ENCODE peak calls at places on chromosomes 5 and 9, in eight cellular contexts. J is T-helper 17 cell, I is midbrain, G is IMR-90, T is substantia nigra, Y is heart right ventricle, O is immature natural killer cell, L is upper lobe of right lung. E is an unnamed sample.
A peak's percentile ranks its signal among the peaks of the same experiment; 100 is the strongest.

GRCh38 chr9:116219686-116220085 is 66.1 kb downstream of the PAPPA start:
- DNase-seq in J (no peak), I (no peak), G (no peak), T (no peak), Y (no peak), O (no peak), L (no peak), E (no peak)

GRCh38 chr5:126603402-126603991 is 2.8 kb downstream of the PHAX start:
- DNase-seq in J (no peak), I (no peak), G (no peak), T (no peak), Y (no peak), O (no peak), L (no peak), E (no peak)

GRCh38 chr9:105332471-105332870 is 88.0 kb downstream of the SLC44A1 start:
- DNase-seq in J (no peak), I (no peak), G (peak; percentile 44), T (no peak), Y (no peak), O (no peak), L (no peak), E (no peak)

GRCh38 chr5:634191-634590 is 22.1 kb downstream of the CEP72 start:
- DNase-seq in J (no peak), I (no peak), G (no peak), T (no peak), Y (no peak), O (no peak), L (peak; percentile 53), E (no peak)

GRCh38 chr9:127133739-127134167 is 11.3 kb upstream of the ANGPTL2 start:
- DNase-seq in J (no peak), I (peak; percentile 79), G (peak; percentile 91), T (peak; percentile 79), Y (peak; percentile 74), O (no peak), L (peak; percentile 64), E (peak; percentile 63)

GRCh38 chr5:14413331-14413750 is 168.3 kb upstream of the OTULINL start:
- DNase-seq in J (no peak), I (no peak), G (peak; percentile 63), T (no peak), Y (no peak), O (no peak), L (no peak), E (peak; percentile 28)

GRCh38 chr9:136047775-136048559 is 47.1 kb downstream of the NACC2 start:
- DNase-seq in J (no peak), I (no peak), G (no peak), T (no peak), Y (no peak), O (no peak), L (peak; percentile 57), E (no peak)

GRCh38 chr5:142644640-142645361 is 41.1 kb downstream of the FGF1 start:
- DNase-seq in J (no peak), I (no peak), G (peak; percentile 99), T (no peak), Y (peak; percentile 27), O (no peak), L (no peak), E (peak; percentile 99)

GRCh38 chr5:73182282-73182681 is 9.3 kb downstream of the TMEM174 start:
- DNase-seq in J (no peak), I (no peak), G (no peak), T (no peak), Y (no peak), O (no peak), L (no peak), E (no peak)

GRCh38 chr9:93659044-93659836 is 82.9 kb downstream of the PHF2 start:
- DNase-seq in J (peak; percentile 3), I (no peak), G (no peak), T (no peak), Y (no peak), O (no peak), L (peak; percentile 51), E (no peak)

GRCh38 chr5:11139471-11139870 is 378.4 kb upstream of the DAP start:
- DNase-seq in J (no peak), I (no peak), G (no peak), T (no peak), Y (no peak), O (no peak), L (no peak), E (no peak)

GRCh38 chr9:113649855-113650206 is 186.3 kb downstream of the RGS3 start:
- DNase-seq in J (no peak), I (no peak), G (no peak), T (no peak), Y (no peak), O (no peak), L (no peak), E (no peak)

GRCh38 chr5:132525299-132525724 is 18.0 kb downstream of the IL5 start:
- DNase-seq in J (no peak), I (no peak), G (no peak), T (no peak), Y (no peak), O (no peak), L (no peak), E (no peak)

GRCh38 chr9:134961331-134962064 is 43.8 kb upstream of the FCN1 start:
- DNase-seq in J (no peak), I (no peak), G (no peak), T (no peak), Y (no peak), O (no peak), L (peak; percentile 51), E (no peak)

GRCh38 chr5:142819292-142819691 is 49.1 kb downstream of the ARHGAP26 start:
- DNase-seq in J (no peak), I (no peak), G (no peak), T (no peak), Y (no peak), O (no peak), L (no peak), E (no peak)

GRCh38 chr5:122165574-122166021 is 36.3 kb downstream of the ZNF474 start:
- DNase-seq in J (no peak), I (no peak), G (peak; percentile 91), T (no peak), Y (no peak), O (no peak), L (no peak), E (no peak)

GRCh38 chr9:21782207-21782606 is 20.2 kb upstream of the MTAP start:
- DNase-seq in J (no peak), I (no peak), G (no peak), T (no peak), Y (no peak), O (no peak), L (no peak), E (no peak)

GRCh38 chr5:120778491-120779293 is 314.6 kb downstream of the PRR16 start:
- DNase-seq in J (no peak), I (no peak), G (peak; percentile 87), T (no peak), Y (no peak), O (no peak), L (no peak), E (peak; percentile 42)

GRCh38 chr5:61264273-61264661 is 67.8 kb upstream of the ZSWIM6 start:
- DNase-seq in J (no peak), I (no peak), G (no peak), T (no peak), Y (no peak), O (no peak), L (no peak), E (no peak)

GRCh38 chr5:148687871-148688270 is 33.5 kb upstream of the HTR4 start:
- DNase-seq in J (no peak), I (no peak), G (no peak), T (no peak), Y (no peak), O (no peak), L (no peak), E (no peak)

GRCh38 chr5:42828661-42829060 is 17.0 kb upstream of the SELENOP start:
- DNase-seq in J (no peak), I (no peak), G (no peak), T (no peak), Y (no peak), O (no peak), L (no peak), E (no peak)

GRCh38 chr5:158023266-158023665 is 164.3 kb upstream of the CLINT1 start:
- DNase-seq in J (no peak), I (no peak), G (peak; percentile 15), T (no peak), Y (no peak), O (no peak), L (no peak), E (no peak)

GRCh38 chr9:118170032-118170955 is 466.1 kb downstream of the TLR4 start:
- DNase-seq in J (no peak), I (peak; percentile 85), G (no peak), T (peak; percentile 33), Y (peak; percentile 32), O (no peak), L (no peak), E (peak; percentile 54)

GRCh38 chr9:98195671-98196070 is 3.2 kb upstream of the CORO2A start:
- DNase-seq in J (no peak), I (no peak), G (no peak), T (no peak), Y (no peak), O (no peak), L (no peak), E (no peak)

GRCh38 chr9:135048046-135048757 is 39.3 kb upstream of the OLFM1 start:
- DNase-seq in J (no peak), I (no peak), G (no peak), T (no peak), Y (no peak), O (no peak), L (peak; percentile 50), E (no peak)

GRCh38 chr9:114957558-114957957 is 27.2 kb upstream of the TNFSF8 start:
- DNase-seq in J (no peak), I (no peak), G (no peak), T (no peak), Y (no peak), O (no peak), L (no peak), E (no peak)

GRCh38 chr9:70021026-70021571 is 22.5 kb upstream of the MAMDC2 start:
- DNase-seq in J (no peak), I (peak; percentile 67), G (peak; percentile 97), T (peak; percentile 18), Y (no peak), O (no peak), L (no peak), E (peak; percentile 96)